ENCODE peak calls at places on chromosomes 1 and 21, in eight cellular contexts. G is keratinocyte, P is HepG2, I is PC-3, L is GM23338, A is neural progenitor cell, Z is K562, Y is H1. N is an unnamed sample. For H3K4me1, the result is how much of the 10 kb centered on the place peaks cover.

GRCh38 chr1:221741364-221741970 is 422 bp downstream of the DUSP10 start:
- DNase-seq in L (peak), Z (no peak), I (peak), G (no peak), Y (no peak), P (no peak), A (peak), N (peak)

GRCh38 chr1:43275826-43276620 is 6.2 kb downstream of the TMEM125 start:
- DNase-seq in L (no peak), A (no peak), Y (no peak), Z (no peak), G (no peak), P (no peak), I (no peak), N (no peak)

GRCh38 chr1:208158640-208159541 is 85.3 kb downstream of the PLXNA2 start:
- DNase-seq in I (no peak), P (peak), L (peak), G (no peak), Y (no peak), A (peak), Z (no peak), N (no peak)

GRCh38 chr1:22886211-22886610 is 86.5 kb downstream of the LACTBL1 start:
- DNase-seq in P (no peak), A (no peak), G (no peak), L (no peak), Z (no peak), Y (no peak), I (no peak), N (no peak)

GRCh38 chr1:200029624-200030074 is 2.1 kb downstream of the NR5A2 start:
- DNase-seq in A (no peak), Z (no peak), P (no peak), G (no peak), Y (peak), L (peak), I (peak), N (no peak)

GRCh38 chr1:108747128-108747827 is 804 bp downstream of the STXBP3 start:
- DNase-seq in I (peak), Z (peak), A (peak), Y (peak), P (peak), G (no peak), L (peak), N (peak)

GRCh38 chr1:186750250-186750649 is 70.0 kb upstream of the PTGS2 start:
- DNase-seq in I (peak), A (no peak), Z (no peak), G (peak), Y (no peak), P (no peak), L (no peak), N (no peak)

GRCh38 chr1:244436336-244437102 is 15.2 kb downstream of the ADSS2 start:
- DNase-seq in L (no peak), G (no peak), P (no peak), Z (no peak), I (peak), Y (no peak), A (no peak), N (no peak)

GRCh38 chr1:47752048-47752451 is 245.1 kb downstream of the TRABD2B start:
- DNase-seq in G (no peak), Y (no peak), L (no peak), P (no peak), Z (no peak), I (no peak), A (no peak), N (no peak)

GRCh38 chr1:107459204-107459904 is 318.5 kb downstream of the NTNG1 start:
- DNase-seq in Y (no peak), Z (no peak), P (no peak), G (no peak), I (no peak), A (no peak), L (no peak), N (no peak)

GRCh38 chr1:228017356-228018124 is 10.7 kb downstream of the WNT3A start:
- DNase-seq in G (no peak), I (no peak), Y (no peak), A (no peak), P (no peak), Z (no peak), L (no peak), N (no peak)

GRCh38 chr21:35424122-35424521 is 375.0 kb upstream of the RUNX1 start:
- DNase-seq in A (no peak), L (no peak), G (no peak), Z (no peak), Y (no peak), I (no peak), P (no peak), N (no peak)

GRCh38 chr1:114861384-114861783 is 6.7 kb downstream of the SYCP1 start:
- DNase-seq in A (no peak), Y (no peak), L (no peak), Z (no peak), I (no peak), P (no peak), G (no peak), N (no peak)

GRCh38 chr1:88763649-88764406 is 79.8 kb downstream of the PKN2 start:
- DNase-seq in L (no peak), G (no peak), Z (no peak), A (no peak), Y (no peak), P (no peak), I (peak), N (no peak)

GRCh38 chr1:68625636-68626035 is 128.8 kb upstream of the DEPDC1 start:
- DNase-seq in L (no peak), Y (no peak), I (no peak), G (no peak), A (no peak), Z (no peak), P (no peak), N (no peak)

GRCh38 chr1:68623700-68624099 is 126.8 kb upstream of the DEPDC1 start:
- DNase-seq in A (no peak), L (no peak), Y (no peak), P (no peak), G (no peak), Z (no peak), I (no peak), N (no peak)

GRCh38 chr1:68620575-68620974 is 123.7 kb upstream of the DEPDC1 start:
- DNase-seq in P (no peak), A (no peak), Y (no peak), Z (peak), I (no peak), L (no peak), G (no peak), N (peak)

GRCh38 chr1:68624233-68624632 is 127.4 kb upstream of the DEPDC1 start:
- DNase-seq in A (peak), Y (no peak), L (peak), P (no peak), G (no peak), I (peak), Z (no peak), N (no peak)
- H3K4me2 ChIP-seq in A (peak), Y (no peak), L (no peak), P (no peak), G (no peak), I (no peak), Z (no peak), N (no peak)

GRCh38 chr1:205043866-205044265 is 854 bp downstream of the CNTN2 start:
- DNase-seq in G (no peak), Z (no peak), A (peak), Y (no peak), L (peak), P (no peak), I (no peak), N (no peak)
- H3K4me1 ChIP-seq in G (under half), Z (under half), A (under half), Y (under half), L (under half), P (under half), I (under half), N (under half)

DNA sequence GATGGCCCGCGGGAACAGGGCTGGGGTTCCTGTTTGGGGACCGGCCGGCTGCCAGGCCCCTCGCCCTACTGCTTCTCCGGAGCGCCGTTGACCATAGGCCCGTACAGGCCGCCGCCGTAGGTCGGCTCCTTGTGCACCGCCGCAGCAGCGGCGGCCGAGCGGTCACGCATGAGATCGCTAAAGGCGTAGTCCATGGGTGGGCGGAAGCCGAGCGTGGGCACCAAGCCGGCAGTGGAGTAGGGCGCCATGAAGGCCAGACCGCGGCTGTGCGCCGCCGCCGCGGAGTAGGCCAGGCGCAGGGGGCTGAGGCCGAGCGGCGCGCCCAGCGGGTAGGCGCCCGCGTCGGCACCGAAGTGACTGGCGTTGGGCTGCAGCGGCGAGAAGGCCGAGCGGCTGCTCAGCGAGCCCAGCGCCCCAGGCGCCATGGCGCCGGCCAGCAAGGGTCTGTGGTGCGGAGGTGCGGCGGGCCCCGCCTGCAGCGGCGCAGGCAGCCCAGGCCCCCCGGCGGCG is 4.6 kb downstream of the DMRTA2 start:
- DNase-seq in Z (no peak), I (no peak), P (no peak), A (peak), L (peak), Y (peak), G (no peak), N (no peak)
- TF ChIP-seq EZH2 in Z (no peak), I (no peak), P (no peak), A (peak), L (peak), Y (peak), G (peak), N (no peak)

GRCh38 chr1:53391982-53392381 is 64.1 kb upstream of the LRP8 start:
- DNase-seq in A (no peak), Z (no peak), P (no peak), Y (no peak), I (no peak), L (no peak), G (no peak), N (no peak)
- H3K4me2 ChIP-seq in A (no peak), Z (no peak), P (no peak), Y (no peak), I (no peak), L (no peak), G (no peak), N (no peak)